ENCODE peak calls at places on chromosomes 12 and 14, in nine cellular contexts. I, N, Q, P, D, G, C, B and F are unnamed samples.

GRCh38 chr12:112308184-112308583 is 74.0 kb downstream of the HECTD4 start:
- DNase-seq in I (no peak), N (no peak), Q (no peak), P (no peak), D (no peak), G (no peak), C (no peak), B (no peak), F (no peak)

GRCh38 chr12:2732290-2732689 is 62.5 kb upstream of the FKBP4 start:
- DNase-seq in I (no peak), N (no peak), Q (no peak), P (no peak), D (no peak), G (no peak), C (no peak), B (no peak), F (no peak)

GRCh38 chr14:35240233-35240632 is 51.9 kb upstream of the PSMA6 start:
- DNase-seq in I (no peak), N (no peak), Q (no peak), P (no peak), D (no peak), G (no peak), C (no peak), B (no peak), F (no peak)

GRCh38 chr12:388547-389137 is 478 bp downstream of the KDM5A start:
- DNase-seq in I (peak), N (peak), Q (peak), P (no peak), D (peak), G (peak), C (peak), B (no peak), F (no peak)

GRCh38 chr12:120639771-120640721 is at the start of gene CABP1:
- DNase-seq in I (peak), N (peak), Q (peak), P (no peak), D (peak), G (no peak), C (peak), B (peak), F (no peak)

GRCh38 chr14:34792593-34792992 is 78.2 kb upstream of the CFL2 start:
- DNase-seq in I (no peak), N (no peak), Q (no peak), P (no peak), D (no peak), G (no peak), C (no peak), B (no peak), F (no peak)

GRCh38 chr12:40762072-40762471 is 69.8 kb downstream of the CNTN1 start:
- DNase-seq in I (no peak), N (no peak), Q (no peak), P (no peak), D (no peak), G (no peak), C (no peak), B (no peak), F (no peak)

GRCh38 chr12:62774794-62775193 is 160.2 kb downstream of the PPM1H start:
- DNase-seq in I (no peak), N (no peak), Q (no peak), P (no peak), D (no peak), G (no peak), C (no peak), B (no peak), F (no peak)

GRCh38 chr12:27626239-27626638 is 70.0 kb upstream of the REP15 start:
- DNase-seq in I (no peak), N (no peak), Q (no peak), P (no peak), D (no peak), G (no peak), C (no peak), B (no peak), F (no peak)

GRCh38 chr12:14802961-14803829 is at the start of the genes C12orf60 and WBP11:
- DNase-seq in I (peak), N (peak), Q (peak), P (peak), D (peak), G (peak), C (peak), B (peak), F (peak)

GRCh38 chr12:15152864-15153263 is 68.4 kb downstream of the RERG start:
- DNase-seq in I (no peak), N (no peak), Q (no peak), P (no peak), D (no peak), G (no peak), C (no peak), B (no peak), F (no peak)

GRCh38 chr12:132435486-132436187 is 54.3 kb upstream of the FBRSL1 start:
- DNase-seq in I (no peak), N (no peak), Q (no peak), P (no peak), D (peak), G (no peak), C (no peak), B (no peak), F (no peak)

GRCh38 chr12:110312581-110313360 is 31.7 kb downstream of the ATP2A2 start:
- DNase-seq in I (no peak), N (no peak), Q (no peak), P (no peak), D (no peak), G (no peak), C (no peak), B (no peak), F (no peak)

GRCh38 chr12:19238520-19238919 is 109.0 kb downstream of the PLEKHA5 start:
- DNase-seq in I (no peak), N (no peak), Q (no peak), P (no peak), D (no peak), G (no peak), C (no peak), B (no peak), F (no peak)

DNA sequence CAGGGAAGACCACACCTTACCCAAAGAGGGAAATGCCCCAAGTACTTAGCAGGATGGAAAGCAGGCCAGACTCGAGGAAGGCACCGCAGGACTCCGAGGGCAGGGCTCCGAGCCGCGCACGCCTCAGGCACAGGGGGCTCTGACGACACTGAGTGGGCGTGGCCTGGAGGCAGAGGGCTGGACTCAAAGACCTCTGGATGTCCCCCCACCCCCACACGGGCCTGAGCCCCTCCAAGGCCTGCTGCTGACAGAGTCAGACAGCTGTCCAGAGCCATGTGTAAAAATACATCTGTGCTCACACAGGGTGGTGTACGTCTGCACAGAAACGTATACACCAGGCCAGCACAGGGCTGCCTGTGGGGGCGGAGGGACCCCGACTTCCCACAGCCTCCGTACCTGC is 1.4 kb downstream of the AKT1 start:
- DNase-seq in I (no peak), N (no peak), Q (no peak), P (no peak), D (peak), G (peak), C (no peak), B (peak), F (no peak)
- H3K27ac ChIP-seq in I (peak), N (peak), Q (peak), P (no peak), D (peak), G (peak), C (peak), B (peak), F (no peak)

DNA sequence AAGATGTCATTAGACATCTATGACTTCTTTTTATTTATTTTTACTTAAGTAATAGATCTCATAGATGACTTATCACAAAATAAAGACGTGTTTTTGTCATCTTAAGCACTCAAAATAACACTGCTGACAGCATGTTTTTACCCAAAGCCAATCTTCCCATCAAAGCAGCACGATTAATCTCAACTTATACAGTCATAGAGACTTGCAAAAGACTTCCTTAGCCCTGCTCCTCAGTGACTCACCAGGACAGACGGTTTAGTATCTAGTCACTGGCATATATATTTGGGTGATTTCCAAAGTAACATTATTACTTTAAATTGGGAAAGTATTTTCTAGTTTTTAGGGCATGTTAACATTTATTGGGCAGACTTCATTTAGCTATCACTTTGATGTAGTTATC is 3.8 kb downstream of the TMEM52B start:
- DNase-seq in I (no peak), N (no peak), Q (no peak), P (no peak), D (no peak), G (no peak), C (no peak), B (no peak), F (no peak)
- H3K27ac ChIP-seq in I (no peak), N (no peak), Q (no peak), P (no peak), D (no peak), G (peak), C (no peak), B (no peak), F (no peak)

DNA sequence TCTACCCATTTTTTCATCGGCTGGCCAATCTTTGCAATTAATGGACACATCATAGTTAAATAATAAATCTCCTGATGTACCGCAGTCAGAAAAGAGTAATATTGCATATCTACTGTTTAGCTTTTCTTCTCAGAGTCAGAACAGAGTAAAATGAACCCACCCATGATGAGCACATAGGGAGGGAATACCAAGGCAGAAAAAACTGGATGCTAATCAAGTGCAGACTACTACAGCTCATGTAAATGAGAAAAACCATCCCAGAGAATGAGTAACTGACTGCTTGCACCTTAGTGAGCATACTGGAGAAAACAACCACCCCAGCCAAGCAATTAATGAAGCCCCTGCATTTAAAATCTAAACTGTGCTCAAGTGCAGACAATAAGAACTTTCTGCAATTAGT is 483.7 kb downstream of the MDGA2 start:
- DNase-seq in I (no peak), N (no peak), Q (no peak), P (no peak), D (no peak), G (no peak), C (no peak), B (no peak), F (no peak)
- H3K27ac ChIP-seq in I (no peak), N (no peak), Q (no peak), P (no peak), D (no peak), G (no peak), C (no peak), B (no peak), F (no peak)

GRCh38 chr14:50770586-50770985 is 60.4 kb downstream of the NIN start:
- DNase-seq in I (no peak), N (no peak), Q (no peak), P (no peak), D (no peak), G (no peak), C (no peak), B (no peak), F (no peak)

GRCh38 chr14:50766338-50766886 is 64.5 kb downstream of the NIN start:
- DNase-seq in I (no peak), N (no peak), Q (no peak), P (no peak), D (no peak), G (no peak), C (no peak), B (no peak), F (no peak)

GRCh38 chr14:50768220-50768619 is 62.7 kb downstream of the NIN start:
- DNase-seq in I (no peak), N (no peak), Q (no peak), P (no peak), D (no peak), G (no peak), C (no peak), B (no peak), F (no peak)

GRCh38 chr14:50769893-50770500 is 61.0 kb downstream of the NIN start:
- DNase-seq in I (no peak), N (no peak), Q (no peak), P (no peak), D (no peak), G (no peak), C (no peak), B (no peak), F (no peak)

GRCh38 chr14:50768693-50769092 is 62.3 kb downstream of the NIN start:
- DNase-seq in I (no peak), N (no peak), Q (no peak), P (no peak), D (no peak), G (no peak), C (no peak), B (no peak), F (no peak)
- H3K27ac ChIP-seq in I (no peak), N (no peak), Q (no peak), P (no peak), D (peak), G (no peak), C (no peak), B (no peak), F (no peak)

GRCh38 chr12:53061404-53062010 is 11.6 kb downstream of the TNS2 start:
- DNase-seq in I (peak), N (no peak), Q (no peak), P (no peak), D (peak), G (peak), C (no peak), B (peak), F (no peak)
- H3K27ac ChIP-seq in I (peak), N (no peak), Q (no peak), P (peak), D (peak), G (peak), C (no peak), B (peak), F (peak)

GRCh38 chr14:70982204-70982603 is 74.9 kb downstream of the PCNX1 start:
- DNase-seq in I (no peak), N (no peak), Q (no peak), P (no peak), D (no peak), G (no peak), C (no peak), B (no peak), F (no peak)

GRCh38 chr14:70976591-70976990 is 69.3 kb downstream of the PCNX1 start:
- DNase-seq in I (no peak), N (no peak), Q (no peak), P (no peak), D (no peak), G (no peak), C (no peak), B (no peak), F (no peak)

GRCh38 chr14:70987042-70987441 is 79.8 kb downstream of the PCNX1 start:
- DNase-seq in I (no peak), N (no peak), Q (no peak), P (no peak), D (no peak), G (no peak), C (no peak), B (no peak), F (no peak)

DNA sequence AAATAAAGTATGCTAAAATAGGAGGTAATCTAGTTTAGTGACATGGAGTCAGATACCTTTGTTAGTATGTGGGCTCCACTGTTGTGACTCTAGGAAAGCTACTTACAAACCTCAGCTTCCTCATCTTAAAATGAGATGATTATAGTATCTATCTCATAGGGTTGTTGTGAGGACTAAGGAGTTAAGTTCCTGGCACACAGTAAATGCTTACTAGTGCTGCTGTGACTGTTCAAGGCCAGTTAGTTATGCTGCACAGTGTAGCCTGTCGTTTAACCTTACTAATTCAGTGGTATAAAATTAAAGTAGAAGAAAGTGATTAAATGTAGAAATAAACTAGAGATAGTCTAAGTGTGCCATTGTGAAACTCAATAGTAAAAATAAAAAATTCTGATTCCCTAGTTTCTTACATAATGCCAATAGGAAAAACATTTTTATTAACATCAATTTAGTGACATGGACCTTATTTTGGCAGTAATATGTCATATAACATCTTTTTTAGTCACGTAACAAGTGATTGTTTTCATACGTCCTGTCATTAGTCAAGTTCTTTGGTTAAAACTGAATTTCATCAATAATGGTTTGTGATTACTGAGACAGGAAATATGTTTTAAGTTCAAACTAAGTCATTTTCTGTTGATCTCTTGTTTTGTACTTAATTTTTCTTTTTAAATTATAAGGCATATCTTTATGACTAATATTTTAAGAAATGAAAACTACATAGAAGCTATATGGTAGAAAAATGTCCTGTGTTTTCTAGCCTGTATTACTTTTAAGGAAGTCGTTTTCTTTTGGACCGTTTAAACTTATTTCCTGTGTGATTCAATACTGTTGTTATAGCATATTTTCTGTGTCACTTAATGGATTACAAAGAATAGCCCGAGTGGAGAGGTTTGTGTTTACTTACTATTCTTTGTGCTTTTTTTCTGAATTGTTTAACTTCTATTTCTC is 74.0 kb downstream of the PCNX1 start:
- DNase-seq in I (no peak), N (no peak), Q (no peak), P (no peak), D (no peak), G (no peak), C (no peak), B (no peak), F (no peak)
- H3K27ac ChIP-seq in I (no peak), N (no peak), Q (peak), P (no peak), D (peak), G (no peak), C (peak), B (no peak), F (no peak)

GRCh38 chr12:6772729-6773661 is 675 bp downstream of the LAG3 start:
- DNase-seq in I (no peak), N (no peak), Q (no peak), P (no peak), D (no peak), G (no peak), C (no peak), B (no peak), F (no peak)

GRCh38 chr12:6771091-6771495 is 1.2 kb upstream of the LAG3 start:
- DNase-seq in I (no peak), N (no peak), Q (no peak), P (no peak), D (no peak), G (no peak), C (no peak), B (peak), F (no peak)

GRCh38 chr12:6771509-6772330 is 600 bp upstream of the LAG3 start:
- DNase-seq in I (no peak), N (no peak), Q (no peak), P (no peak), D (no peak), G (no peak), C (no peak), B (no peak), F (no peak)

GRCh38 chr12:6773662-6774351 is 1.5 kb downstream of the LAG3 start:
- DNase-seq in I (no peak), N (no peak), Q (no peak), P (no peak), D (no peak), G (no peak), C (no peak), B (no peak), F (no peak)

GRCh38 chr12:6772331-6772695 is at the start of gene LAG3:
- DNase-seq in I (no peak), N (peak), Q (no peak), P (no peak), D (no peak), G (no peak), C (no peak), B (no peak), F (no peak)
- H3K27ac ChIP-seq in I (no peak), N (no peak), Q (peak), P (no peak), D (peak), G (peak), C (peak), B (peak), F (no peak)

GRCh38 chr12:94650143-94651056 is at the start of gene TMCC3:
- DNase-seq in I (peak), N (no peak), Q (peak), P (peak), D (peak), G (peak), C (no peak), B (peak), F (no peak)
- H3K27ac ChIP-seq in I (peak), N (no peak), Q (no peak), P (peak), D (peak), G (peak), C (no peak), B (peak), F (peak)